ENCODE peak calls at places on chromosomes 13 and 19, in four cellular contexts. S is effector CD4-positive, alpha-beta T cell; Z is brain microvascular endothelial cell; G is central memory CD4-positive, alpha-beta T cell. X is an unnamed sample.

GRCh38 chr13:29702912-29703351 is 107.4 kb upstream of the SLC7A1 start:
- DNase-seq in S (no peak), Z (peak; percentile 92), G (no peak), X (no peak)

GRCh38 chr13:98488736-98489135 is 88.2 kb downstream of the STK24 start:
- DNase-seq in S (no peak), Z (no peak), G (no peak), X (no peak)

GRCh38 chr19:54456423-54457373 is 6.9 kb downstream of the LENG9 start:
- DNase-seq in S (no peak), Z (no peak), G (no peak), X (no peak)

GRCh38 chr13:79044415-79044814 is 361.6 kb downstream of the RBM26 start:
- DNase-seq in S (no peak), Z (no peak), G (no peak), X (no peak)

GRCh38 chr19:5182811-5183210 is 157.8 kb downstream of the PTPRS start:
- DNase-seq in S (no peak), Z (no peak), G (no peak), X (no peak)

GRCh38 chr19:435056-435706 is 25.7 kb downstream of the SHC2 start:
- DNase-seq in S (no peak), Z (no peak), G (no peak), X (no peak)

GRCh38 chr13:98978280-98978679 is 416 bp upstream of the DOCK9 start:
- DNase-seq in S (no peak), Z (peak; percentile 84), G (no peak), X (no peak)

GRCh38 chr19:57317503-57317902 is 2.8 kb upstream of the ZNF543 start:
- DNase-seq in S (no peak), Z (no peak), G (no peak), X (no peak)

GRCh38 chr13:58025821-58026220 is 394.3 kb downstream of the PCDH17 start:
- DNase-seq in S (no peak), Z (no peak), G (no peak), X (no peak)

GRCh38 chr13:28636677-28637317 is 22.1 kb upstream of the POMP start:
- DNase-seq in S (peak; percentile 20), Z (peak; percentile 83), G (peak; percentile 62), X (peak; percentile 43)

GRCh38 chr19:3275068-3275582 is 50.7 kb downstream of the CELF5 start:
- DNase-seq in S (peak; percentile 47), Z (peak; percentile 16), G (peak; percentile 14), X (peak; percentile 20)

GRCh38 chr19:18626906-18627305 is 9.9 kb upstream of the KLHL26 start:
- DNase-seq in S (no peak), Z (no peak), G (no peak), X (no peak)

GRCh38 chr19:46689358-46689757 is 27.6 kb downstream of the PRKD2 start:
- DNase-seq in S (no peak), Z (no peak), G (no peak), X (no peak)

GRCh38 chr13:23856008-23856750 is 33.0 kb downstream of the MIPEP start:
- DNase-seq in S (no peak), Z (no peak), G (no peak), X (no peak)

GRCh38 chr13:93248627-93249047 is 22.0 kb downstream of the GPC6 start:
- DNase-seq in S (no peak), Z (peak; percentile 63), G (no peak), X (no peak)

GRCh38 chr19:21585491-21585890 is 80.1 kb downstream of the ZNF429 start:
- DNase-seq in S (no peak), Z (no peak), G (no peak), X (no peak)

GRCh38 chr19:31140717-31141116 is 208.5 kb downstream of the TSHZ3 start:
- DNase-seq in S (no peak), Z (peak; percentile 80), G (no peak), X (no peak)

GRCh38 chr19:9115307-9115813 is at the start of gene OR7G1:
- DNase-seq in S (no peak), Z (no peak), G (no peak), X (no peak)